ENCODE peak calls at places on chromosomes 2 and 18, in four cellular contexts. N, C, Q and K are unnamed samples.

GRCh38 chr18:6948656-6949055 is 168.9 kb downstream of the LAMA1 start:
- DNase-seq in C (no peak), Q (no peak), N (no peak), K (no peak)

GRCh38 chr18:4335386-4335785 is 119.7 kb downstream of the DLGAP1 start:
- DNase-seq in C (no peak), N (no peak), Q (no peak), K (no peak)

GRCh38 chr18:22169889-22170420 is 566 bp downstream of the GATA6 start:
- DNase-seq in Q (peak), N (no peak), C (peak), K (no peak)

GRCh38 chr2:103656558-103656957 is 894.7 kb downstream of the TMEM182 start:
- DNase-seq in N (no peak), C (no peak), Q (no peak), K (no peak)

GRCh38 chr2:239471011-239471792 is 70.4 kb upstream of the HDAC4 start:
- DNase-seq in Q (no peak), C (peak), N (no peak), K (no peak)

GRCh38 chr2:232866104-232866503 is 4.0 kb upstream of the SNORC start:
- DNase-seq in C (no peak), Q (no peak), N (no peak), K (no peak)

GRCh38 chr2:39524756-39525635 is 87.9 kb upstream of the MAP4K3 start:
- DNase-seq in C (no peak), Q (no peak), N (no peak), K (no peak)

GRCh38 chr2:44103643-44104038 is 65.0 kb upstream of the PPM1B start:
- DNase-seq in C (no peak), Q (no peak), N (no peak), K (no peak)

GRCh38 chr2:137118140-137118539 is 352.8 kb downstream of the THSD7B start:
- DNase-seq in N (no peak), Q (no peak), C (no peak), K (no peak)

GRCh38 chr2:178859760-178860159 is 52.5 kb upstream of the TTN start:
- DNase-seq in C (no peak), Q (no peak), N (no peak), K (no peak)

GRCh38 chr2:27884546-27884945 is 5.6 kb downstream of the RBKS start:
- DNase-seq in Q (no peak), N (no peak), C (no peak), K (no peak)

GRCh38 chr2:241274127-241274526 is 41.3 kb downstream of the HDLBP start:
- DNase-seq in C (no peak), Q (peak), N (no peak), K (no peak)

GRCh38 chr2:509888-510287 is 167.3 kb downstream of the TMEM18 start:
- DNase-seq in C (no peak), N (no peak), Q (no peak), K (no peak)

GRCh38 chr2:138652378-138652777 is 127.8 kb downstream of the NXPH2 start:
- DNase-seq in C (no peak), N (no peak), Q (no peak), K (no peak)

GRCh38 chr2:239603411-239604356 is 202.9 kb upstream of the HDAC4 start:
- DNase-seq in C (peak), N (no peak), Q (no peak), K (no peak)

GRCh38 chr18:45012286-45012685 is 331.6 kb downstream of the SETBP1 start:
- DNase-seq in C (no peak), N (no peak), Q (no peak), K (no peak)

GRCh38 chr2:31251018-31251417 is 17.1 kb downstream of the EHD3 start:
- DNase-seq in C (no peak), N (no peak), Q (no peak), K (no peak)

GRCh38 chr2:167212054-167212648 is 323.9 kb downstream of the XIRP2 start:
- DNase-seq in C (no peak), N (no peak), Q (peak), K (no peak)

GRCh38 chr2:9803023-9803805 is 40.1 kb upstream of the TAF1B start:
- DNase-seq in Q (peak), N (no peak), C (peak), K (no peak)

GRCh38 chr2:150729495-150729955 is 242.1 kb upstream of the RND3 start:
- DNase-seq in N (no peak), Q (no peak), C (no peak), K (no peak)

GRCh38 chr2:86570069-86570468 is 6.8 kb upstream of the CHMP3 start:
- DNase-seq in Q (no peak), C (no peak), N (no peak), K (no peak)

GRCh38 chr2:105383456-105383855 is 15.4 kb downstream of the FHL2 start:
- DNase-seq in C (no peak), Q (no peak), N (no peak), K (no peak)

GRCh38 chr2:238861766-238862315 is 14.0 kb downstream of the TWIST2 start:
- DNase-seq in N (no peak), C (no peak), Q (no peak), K (no peak)

GRCh38 chr2:172535119-172535518 is 20.8 kb upstream of the PDK1 start:
- DNase-seq in C (no peak), Q (no peak), N (no peak), K (no peak)

GRCh38 chr2:11617984-11618707 is 51.8 kb downstream of the NTSR2 start:
- DNase-seq in C (no peak), Q (no peak), N (no peak), K (no peak)

GRCh38 chr2:142435847-142436246 is 305.0 kb upstream of the LRP1B start:
- DNase-seq in Q (no peak), C (no peak), N (no peak), K (no peak)

GRCh38 chr2:173716458-173717052 is 248.6 kb downstream of the SP3 start:
- DNase-seq in Q (no peak), N (no peak), C (no peak), K (no peak)

GRCh38 chr18:23377669-23378469 is 75.2 kb upstream of the RIOK3 start:
- DNase-seq in N (no peak), C (no peak), Q (no peak), K (no peak)

GRCh38 chr2:219058541-219059374 is 2.0 kb downstream of the IHH start:
- DNase-seq in Q (peak), N (no peak), C (no peak), K (peak)

GRCh38 chr18:4454548-4455112 is 477 bp downstream of the DLGAP1 start:
- DNase-seq in N (no peak), Q (no peak), C (no peak), K (no peak)

GRCh38 chr18:51151568-51152511 is 45.6 kb downstream of the MEX3C start:
- DNase-seq in C (no peak), Q (no peak), N (peak), K (no peak)

GRCh38 chr2:162293122-162293781 is 25.2 kb downstream of the IFIH1 start:
- DNase-seq in C (no peak), N (no peak), Q (no peak), K (no peak)

GRCh38 chr2:225052703-225053102 is 10.4 kb upstream of the DOCK10 start:
- DNase-seq in C (no peak), Q (no peak), N (no peak), K (no peak)

GRCh38 chr2:60463249-60463648 is 90.2 kb downstream of the BCL11A start:
- DNase-seq in N (no peak), Q (no peak), C (peak), K (no peak)

DNA sequence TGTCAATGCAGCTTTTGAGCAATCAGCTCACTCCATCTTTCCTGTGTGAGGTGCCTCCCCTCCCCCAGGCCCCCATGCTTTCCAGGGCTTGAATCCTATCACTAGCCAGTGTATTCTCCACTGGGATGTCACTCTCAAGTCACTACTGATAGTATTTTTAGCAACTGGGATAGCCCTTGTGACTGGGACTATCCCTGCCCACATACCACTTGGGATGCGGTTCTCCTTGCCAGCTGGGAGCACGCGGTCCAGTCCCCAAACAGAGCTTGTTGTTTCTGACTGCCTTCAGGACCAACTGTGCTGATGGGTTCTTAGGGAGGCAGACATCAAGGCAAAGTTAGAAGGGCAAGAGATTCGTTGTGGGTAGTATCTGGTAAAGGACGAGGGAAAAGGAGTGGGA is 134.9 kb downstream of the FAM161A start:
- DNase-seq in N (no peak), Q (no peak), C (no peak), K (no peak)
- H3K27ac ChIP-seq in N (no peak), Q (no peak), C (no peak), K (peak)

GRCh38 chr2:188983427-188984101 is 9.4 kb downstream of the COL3A1 start:
- DNase-seq in Q (no peak), C (no peak), N (no peak), K (no peak)

GRCh38 chr2:188986839-188987238 is 12.7 kb downstream of the COL3A1 start:
- DNase-seq in N (no peak), C (no peak), Q (no peak), K (no peak)

GRCh38 chr2:188979730-188980123 is 5.6 kb downstream of the COL3A1 start:
- DNase-seq in Q (no peak), N (no peak), C (no peak), K (no peak)

GRCh38 chr2:188984680-188985079 is 10.5 kb downstream of the COL3A1 start:
- DNase-seq in C (peak), N (no peak), Q (peak), K (no peak)

GRCh38 chr2:188984126-188984525 is 10.0 kb downstream of the COL3A1 start:
- DNase-seq in C (no peak), Q (no peak), N (no peak), K (no peak)
- H3K27ac ChIP-seq in C (peak), Q (no peak), N (no peak), K (no peak)

DNA sequence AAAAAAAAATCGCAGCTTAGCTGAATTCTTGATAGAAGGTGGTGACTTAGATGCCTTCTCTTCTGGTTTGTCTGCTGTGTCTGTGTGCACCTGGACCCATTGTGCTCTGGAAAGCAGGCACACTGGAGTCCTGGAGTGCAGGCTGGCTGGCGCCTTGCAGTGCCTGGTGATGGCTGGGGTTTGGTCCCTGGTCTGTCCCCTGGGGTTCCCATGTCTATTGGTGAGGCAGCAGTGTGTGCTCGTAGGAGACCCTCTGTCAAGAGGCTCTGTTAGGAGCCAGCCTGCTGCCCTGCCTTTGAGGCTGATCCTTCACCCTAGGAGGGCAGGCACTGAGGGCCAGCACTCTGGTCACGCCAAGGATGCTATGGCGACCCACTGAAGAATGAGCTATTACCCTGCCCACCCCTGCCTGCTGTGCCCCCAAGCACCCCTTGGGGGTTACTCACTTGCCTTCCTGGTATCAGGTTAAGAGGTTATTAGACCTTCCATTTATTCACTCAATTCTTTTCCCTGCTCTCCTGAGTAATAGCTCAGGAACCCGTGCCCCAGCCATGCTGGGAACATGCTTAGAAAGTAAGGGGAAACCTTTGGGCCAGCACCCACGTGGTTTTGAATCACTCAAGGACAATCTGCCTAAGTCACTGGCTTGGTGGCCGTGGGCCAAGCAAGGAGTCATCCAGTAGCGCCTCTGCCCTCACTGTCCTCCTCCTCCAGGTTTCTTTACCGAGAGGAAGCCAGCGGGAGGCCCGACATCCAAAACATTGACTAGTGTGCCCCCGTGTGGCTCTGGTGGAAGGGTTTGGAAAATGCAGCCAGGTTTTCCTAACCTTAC is 284.5 kb downstream of the PRKCE start:
- DNase-seq in C (peak), Q (peak), N (peak), K (peak)
- H3K27ac ChIP-seq in C (no peak), Q (peak), N (no peak), K (peak)

DNA sequence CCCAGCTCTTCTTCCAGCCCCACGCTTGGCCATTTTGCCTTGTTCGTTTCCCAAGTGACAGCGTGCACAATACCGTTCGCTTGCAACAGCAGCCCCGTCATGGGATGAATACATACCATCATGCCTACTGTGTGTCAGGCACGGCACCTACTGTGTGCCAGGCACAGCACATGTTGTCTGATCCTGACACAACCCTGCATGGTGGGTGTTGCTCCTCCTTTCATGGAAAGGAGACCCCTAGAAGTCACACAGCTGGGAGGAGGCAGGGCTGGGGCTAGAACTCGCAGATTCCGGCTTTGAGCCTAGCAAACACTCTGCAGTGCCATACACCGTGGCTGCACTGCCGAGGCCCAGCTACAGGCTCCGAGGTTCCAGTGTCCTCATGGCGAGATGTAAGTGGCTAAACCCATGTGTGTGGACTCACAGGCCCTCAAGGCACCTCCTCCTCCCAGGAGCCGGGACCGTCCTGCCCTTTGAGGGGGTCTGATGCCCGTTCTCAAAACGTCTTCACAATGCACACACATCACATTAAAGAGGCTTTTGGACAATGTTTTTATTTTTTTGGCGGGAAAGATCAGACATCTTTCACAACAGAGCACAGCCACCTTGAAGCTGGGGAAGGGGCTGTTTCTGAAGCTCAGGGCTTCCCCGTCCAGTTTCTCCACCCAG is 65.1 kb downstream of the HS1BP3 start:
- DNase-seq in Q (no peak), C (peak), N (no peak), K (no peak)
- H3K27ac ChIP-seq in Q (peak), C (no peak), N (no peak), K (peak)

DNA sequence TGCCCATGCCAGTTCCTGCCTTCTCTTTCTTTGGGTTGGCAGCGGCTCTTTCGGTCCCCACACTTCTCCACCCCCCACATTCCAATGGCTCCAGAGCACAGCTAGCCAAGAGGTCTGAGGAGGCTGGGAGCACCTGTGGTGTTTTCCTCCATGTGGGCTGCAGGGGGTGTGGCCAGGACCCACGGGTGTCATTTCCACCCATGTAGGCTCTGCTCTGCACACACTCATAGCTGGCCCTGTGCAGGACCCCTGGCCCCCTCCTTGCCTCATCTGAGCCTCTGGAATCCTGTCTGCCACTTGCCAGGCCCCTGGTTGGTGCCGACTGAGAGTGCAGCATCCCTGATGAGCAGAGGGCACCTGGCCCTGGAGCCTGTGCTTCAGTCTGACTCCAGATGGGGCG is 46.3 kb downstream of the DYSF start:
- DNase-seq in C (no peak), N (no peak), Q (no peak), K (no peak)
- H3K27ac ChIP-seq in C (peak), N (no peak), Q (no peak), K (peak)

DNA sequence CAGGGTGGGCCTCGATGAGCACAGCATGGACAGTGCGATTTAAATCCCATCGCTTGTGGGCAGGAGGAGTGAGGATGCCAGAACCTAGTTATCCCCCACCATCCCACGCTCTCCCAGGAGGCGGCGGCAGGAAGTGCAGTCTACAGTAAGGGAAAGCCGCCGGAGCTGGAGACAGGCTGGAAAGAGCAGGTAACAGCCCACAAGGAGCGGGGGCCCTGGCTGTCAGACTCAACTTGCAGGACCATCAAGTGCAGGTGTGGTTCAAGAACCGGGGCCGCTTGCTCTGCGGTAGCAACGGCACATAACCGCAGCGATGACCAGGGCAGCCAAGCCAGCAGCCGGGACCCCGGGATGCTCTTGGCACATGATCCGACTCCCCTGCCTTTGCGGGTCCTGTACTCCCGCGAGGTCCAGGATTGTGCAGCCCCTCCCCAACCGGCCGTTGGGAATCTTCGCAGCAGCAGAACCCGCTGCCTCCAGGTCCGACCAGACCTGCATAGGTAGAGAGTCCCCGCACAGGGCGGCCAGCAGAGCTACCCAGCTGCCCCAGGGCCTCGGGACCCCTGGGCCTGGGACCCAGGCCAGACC is 82.1 kb downstream of the BIN1 start:
- DNase-seq in N (no peak), C (no peak), Q (peak), K (peak)
- H3K27ac ChIP-seq in N (no peak), C (peak), Q (no peak), K (no peak)

GRCh38 chr2:106536490-106536889 is 49.3 kb downstream of the CD8B2 start:
- DNase-seq in C (no peak), Q (no peak), N (no peak), K (no peak)
- H3K27ac ChIP-seq in C (no peak), Q (no peak), N (no peak), K (no peak)

GRCh38 chr18:48545690-48546365 is 7.0 kb downstream of the CTIF start:
- DNase-seq in Q (peak), C (peak), N (no peak), K (peak)
- H3K27ac ChIP-seq in Q (no peak), C (peak), N (no peak), K (peak)